ENCODE peak calls at places on chromosomes 6 and 20, in five cellular contexts. M is HCT116, D is PC-3, I is GM23338, B is OCI-LY7. P is an unnamed sample.

GRCh38 chr6:27605401-27606342 is 132.8 kb upstream of the ZNF184 start:
- DNase-seq in M (peak; percentile 85), D (peak; percentile 64), I (peak; percentile 87), B (no peak), P (peak; percentile 84)

GRCh38 chr20:12207875-12208274 is 290.2 kb downstream of the BTBD3 start:
- DNase-seq in M (peak; percentile 0), D (peak; percentile 82), I (peak; percentile 86), B (peak; percentile 4), P (peak; percentile 32)

GRCh38 chr6:83511901-83512681 is at the start of gene PRSS35:
- DNase-seq in M (peak; percentile 32), D (peak; percentile 44), I (peak; percentile 89), B (no peak), P (peak; percentile 66)

GRCh38 chr6:16158943-16159557 is 30.2 kb downstream of the MYLIP start:
- DNase-seq in M (no peak), D (no peak), I (no peak), B (no peak), P (no peak)

GRCh38 chr6:4582506-4582905 is 193.7 kb upstream of the CDYL start:
- DNase-seq in M (no peak), D (no peak), I (no peak), B (no peak), P (peak; percentile 79)

GRCh38 chr20:58695895-58696375 is 3.3 kb downstream of the NPEPL1 start:
- DNase-seq in M (no peak), D (no peak), I (no peak), B (no peak), P (no peak)

GRCh38 chr6:33508935-33509926 is 54.9 kb downstream of the ZBTB9 start:
- DNase-seq in M (no peak), D (no peak), I (peak; percentile 68), B (no peak), P (peak; percentile 27)

GRCh38 chr20:43736588-43737091 is 9.8 kb upstream of the GTSF1L start:
- DNase-seq in M (no peak), D (no peak), I (peak; percentile 62), B (peak; percentile 51), P (no peak)

GRCh38 chr6:119079288-119079809 is 885 bp upstream of the FAM184A start:
- DNase-seq in M (no peak), D (peak; percentile 45), I (no peak), B (no peak), P (peak; percentile 74)

GRCh38 chr6:104771258-104771832 is 88.4 kb downstream of the HACE1 start:
- DNase-seq in M (no peak), D (peak; percentile 45), I (peak; percentile 41), B (peak; percentile 53), P (peak; percentile 54)

GRCh38 chr20:25459916-25460590 is 52.6 kb downstream of the GINS1 start:
- DNase-seq in M (no peak), D (no peak), I (no peak), B (no peak), P (no peak)

GRCh38 chr6:164911873-164912580 is 397.4 kb downstream of the C6orf118 start:
- DNase-seq in M (no peak), D (no peak), I (no peak), B (no peak), P (peak; percentile 24)

GRCh38 chr20:59350330-59351147 is 50.1 kb downstream of the EDN3 start:
- DNase-seq in M (no peak), D (no peak), I (no peak), B (no peak), P (no peak)

GRCh38 chr6:133590814-133591213 is 298.1 kb upstream of the TCF21 start:
- DNase-seq in M (no peak), D (peak; percentile 18), I (no peak), B (no peak), P (peak; percentile 22)

GRCh38 chr6:151005126-151005525 is 139.6 kb downstream of the MTHFD1L start:
- DNase-seq in M (no peak), D (no peak), I (no peak), B (no peak), P (peak; percentile 17)

GRCh38 chr20:25692499-25692898 is 4.2 kb downstream of the ZNF337 start:
- DNase-seq in M (no peak), D (no peak), I (peak; percentile 24), B (no peak), P (peak; percentile 40)

GRCh38 chr20:51526105-51526470 is 16.4 kb downstream of the NFATC2 start:
- DNase-seq in M (no peak), D (no peak), I (no peak), B (no peak), P (no peak)

GRCh38 chr6:154491567-154492470 is 18.7 kb downstream of the CNKSR3 start:
- DNase-seq in M (no peak), D (no peak), I (no peak), B (no peak), P (peak; percentile 51)

GRCh38 chr6:135534773-135535380 is 37.3 kb upstream of the AHI1 start:
- DNase-seq in M (no peak), D (peak; percentile 51), I (no peak), B (no peak), P (peak; percentile 66)

GRCh38 chr6:85650606-85651005 is 7.9 kb upstream of the SYNCRIP start:
- DNase-seq in M (no peak), D (no peak), I (no peak), B (no peak), P (no peak)

GRCh38 chr20:31475032-31475431 is at the start of the genes DEFB124 and REM1:
- DNase-seq in M (no peak), D (no peak), I (peak; percentile 89), B (no peak), P (no peak)

GRCh38 chr6:81767163-81768000 is 14.9 kb upstream of the TENT5A start:
- DNase-seq in M (no peak), D (peak; percentile 65), I (peak; percentile 26), B (no peak), P (peak; percentile 83)

GRCh38 chr20:55353206-55353605 is 652.1 kb downstream of the CBLN4 start:
- DNase-seq in M (no peak), D (peak; percentile 12), I (no peak), B (no peak), P (no peak)

GRCh38 chr6:119179062-119179461 is 100.6 kb upstream of the FAM184A start:
- DNase-seq in M (no peak), D (no peak), I (no peak), B (no peak), P (no peak)

GRCh38 chr6:111086685-111087084 is 618 bp upstream of the SLC16A10 start:
- DNase-seq in M (no peak), D (no peak), I (no peak), B (no peak), P (no peak)

GRCh38 chr6:28501259-28501658 is 14.3 kb downstream of the GPX6 start:
- DNase-seq in M (no peak), D (no peak), I (no peak), B (no peak), P (no peak)

GRCh38 chr6:3195695-3196497 is 31.6 kb downstream of the TUBB2B start:
- DNase-seq in M (peak; percentile 19), D (no peak), I (peak; percentile 71), B (peak; percentile 20), P (peak; percentile 18)

GRCh38 chr20:47568019-47568418 is 66.3 kb downstream of the NCOA3 start:
- DNase-seq in M (no peak), D (peak; percentile 89), I (no peak), B (no peak), P (peak; percentile 73)

GRCh38 chr6:94177429-94177828 is 758.1 kb upstream of the EPHA7 start:
- DNase-seq in M (no peak), D (no peak), I (peak; percentile 29), B (no peak), P (no peak)

GRCh38 chr20:61908057-61909026 is 157.3 kb downstream of the TAF4 start:
- DNase-seq in M (no peak), D (no peak), I (no peak), B (no peak), P (no peak)
- H3K4me1 ChIP-seq in M (no peaks in the 10 kb centered on the region), D (no peaks in the 10 kb centered on the region), I (no peaks in the 10 kb centered on the region), B (peaks cover 16% of the 10 kb centered on the region), P (no peaks in the 10 kb centered on the region)

DNA sequence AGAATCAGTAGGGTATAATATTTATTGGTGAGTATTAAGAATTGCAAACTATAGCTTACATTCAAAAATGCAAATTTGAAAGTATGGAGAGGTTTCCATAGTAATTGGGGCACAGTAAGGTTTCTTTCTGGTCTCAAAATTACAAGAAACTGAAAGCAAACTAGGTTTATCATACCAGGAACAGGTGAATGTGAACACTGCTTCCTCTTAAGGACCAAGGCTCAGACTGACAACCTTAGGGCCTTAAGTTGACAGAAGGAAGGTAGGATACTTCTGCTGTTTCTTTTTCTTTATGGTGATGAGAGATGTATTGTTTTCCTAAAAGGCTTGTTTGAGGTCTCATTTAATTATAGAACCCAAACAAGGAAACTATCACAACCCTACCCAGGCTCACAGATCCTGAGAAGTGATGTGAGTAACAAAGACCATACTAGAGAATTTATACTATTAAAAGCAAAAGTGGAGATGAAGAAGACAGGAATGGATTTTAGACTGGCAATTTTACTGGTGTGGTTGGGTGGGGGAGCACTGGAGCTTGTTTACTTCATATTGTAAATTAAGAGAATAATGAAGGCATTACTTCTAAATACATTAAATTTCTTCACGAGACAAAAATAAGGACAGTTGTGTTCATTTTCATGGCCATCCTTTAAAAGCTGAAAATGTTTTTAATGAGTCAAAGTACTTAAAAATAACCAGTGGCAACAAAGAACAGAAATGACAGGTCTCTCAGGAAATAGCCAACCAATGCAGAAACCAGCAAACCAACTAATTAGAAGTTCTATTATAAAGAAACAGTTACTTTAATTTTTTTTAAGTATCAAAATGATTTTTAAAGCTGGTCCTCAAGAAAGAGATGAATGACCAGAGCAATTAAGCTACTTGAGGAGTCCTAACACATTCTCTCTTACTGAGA is 21.3 kb downstream of the STAU1 start:
- DNase-seq in M (no peak), D (no peak), I (no peak), B (no peak), P (no peak)
- TF ChIP-seq EZH2phosphoT487 in M (no peak), D (no peak), I (no peak), B (no peak), P (no peak)

GRCh38 chr6:31368461-31368860 is 11.5 kb upstream of the HLA-B start:
- DNase-seq in M (peak; percentile 23), D (no peak), I (no peak), B (no peak), P (no peak)
- H3K9me2 ChIP-seq in M (no peaks in the 10 kb centered on the region), D (no peaks in the 10 kb centered on the region), I (no peaks in the 10 kb centered on the region), B (no peaks in the 10 kb centered on the region), P (no peaks in the 10 kb centered on the region)

GRCh38 chr6:129661478-129662405 is 48.2 kb downstream of the ARHGAP18 start:
- DNase-seq in M (no peak), D (no peak), I (no peak), B (no peak), P (no peak)

GRCh38 chr6:129665555-129665954 is 44.4 kb downstream of the ARHGAP18 start:
- DNase-seq in M (no peak), D (no peak), I (no peak), B (no peak), P (no peak)

GRCh38 chr6:129662406-129662766 is 47.6 kb downstream of the ARHGAP18 start:
- DNase-seq in M (no peak), D (no peak), I (no peak), B (no peak), P (no peak)

GRCh38 chr6:129662980-129663431 is 47.0 kb downstream of the ARHGAP18 start:
- DNase-seq in M (no peak), D (no peak), I (no peak), B (no peak), P (no peak)

GRCh38 chr6:129663531-129663930 is 46.4 kb downstream of the ARHGAP18 start:
- DNase-seq in M (no peak), D (no peak), I (no peak), B (no peak), P (no peak)
- H3K4me1 ChIP-seq in M (peaks cover 97% of the 10 kb centered on the region), D (peaks cover 10% of the 10 kb centered on the region), I (peaks cover 15% of the 10 kb centered on the region), B (no peaks in the 10 kb centered on the region), P (peaks cover 13% of the 10 kb centered on the region)

P was measured in GM23248.